ENCODE peak calls at places on chromosomes 3 and 15, in seven cellular contexts. T is AG04450, L is nephron progenitor cell, I is choroid plexus epithelial cell, R is GM13976, E is retinal pigment epithelial cell, B is tibial artery. C is an unnamed sample.

GRCh38 chr3:44576661-44577060 is 8.1 kb upstream of the ZNF660 start:
- DNase-seq in R (no peak), I (no peak), L (no peak), B (no peak), E (no peak), T (no peak), C (no peak)

GRCh38 chr3:108552267-108553159 is 36.7 kb downstream of the CIP2A start:
- DNase-seq in R (peak; percentile 6), I (peak; percentile 75), E (peak; percentile 12), T (peak; percentile 4), B (no peak), L (no peak), C (no peak)

GRCh38 chr15:64894395-64895056 is 17.2 kb upstream of the ANKDD1A start:
- DNase-seq in L (peak; percentile 47), T (no peak), E (no peak), R (peak; percentile 81), I (no peak), B (no peak), C (no peak)

GRCh38 chr3:45123841-45124269 is 22.3 kb downstream of the CDCP1 start:
- DNase-seq in E (no peak), I (peak; percentile 66), T (no peak), L (no peak), R (no peak), B (no peak), C (no peak)

GRCh38 chr3:177284383-177284881 is 87.2 kb upstream of the TBL1XR1 start:
- DNase-seq in B (peak; percentile 48), L (no peak), R (no peak), E (no peak), T (no peak), I (peak; percentile 88), C (peak; percentile 6)

GRCh38 chr15:63473999-63474809 is 30.2 kb upstream of the USP3 start:
- DNase-seq in E (peak; percentile 72), I (peak; percentile 94), B (no peak), L (peak; percentile 46), T (peak; percentile 53), R (peak; percentile 50), C (no peak)

GRCh38 chr3:165837058-165837525 is at the start of gene BCHE:
- DNase-seq in E (no peak), L (peak; percentile 11), T (peak; percentile 42), R (no peak), B (peak; percentile 20), I (peak; percentile 78), C (peak; percentile 33)

GRCh38 chr3:38254872-38255271 is 10.7 kb upstream of the SLC22A13 start:
- DNase-seq in L (no peak), E (no peak), T (no peak), B (no peak), R (no peak), I (no peak), C (no peak)

GRCh38 chr15:68612979-68613740 is 34.4 kb downstream of the CORO2B start:
- DNase-seq in T (no peak), I (peak; percentile 62), E (no peak), R (no peak), B (no peak), L (no peak), C (no peak)

GRCh38 chr3:113947372-113948014 is at the start of gene ZDHHC23:
- DNase-seq in R (peak; percentile 80), L (peak; percentile 76), T (no peak), B (peak; percentile 69), E (no peak), I (peak; percentile 58), C (peak; percentile 22)

GRCh38 chr15:42619641-42620371 is 44.4 kb downstream of the STARD9 start:
- DNase-seq in B (no peak), E (no peak), R (no peak), T (no peak), I (no peak), L (no peak), C (no peak)

GRCh38 chr3:46351646-46352045 is 2.3 kb upstream of the CCR2 start:
- DNase-seq in R (no peak), L (no peak), T (no peak), B (no peak), E (no peak), I (no peak), C (no peak)

GRCh38 chr15:43414196-43414595 is 43.3 kb downstream of the TUBGCP4 start:
- DNase-seq in E (no peak), L (no peak), I (no peak), B (no peak), T (no peak), R (no peak), C (no peak)

GRCh38 chr15:85013785-85014184 is 32.1 kb downstream of the PDE8A start:
- DNase-seq in E (no peak), R (no peak), B (no peak), L (no peak), T (no peak), I (no peak), C (no peak)

GRCh38 chr3:197746801-197747237 is 2.9 kb upstream of the FYTTD1 start:
- DNase-seq in B (no peak), E (no peak), T (no peak), L (no peak), R (no peak), I (peak; percentile 39), C (no peak)

GRCh38 chr15:63073497-63074172 is 31.1 kb downstream of the TPM1 start:
- DNase-seq in R (no peak), L (no peak), B (no peak), E (no peak), T (no peak), I (no peak), C (no peak)

GRCh38 chr15:29936353-29937049 is 114.2 kb upstream of the TJP1 start:
- DNase-seq in L (no peak), I (peak; percentile 84), B (no peak), E (no peak), T (no peak), R (no peak), C (no peak)

GRCh38 chr3:11159421-11159904 is 5.2 kb downstream of the HRH1 start:
- DNase-seq in B (peak; percentile 81), E (no peak), L (no peak), T (peak; percentile 97), R (no peak), I (peak; percentile 83), C (no peak)

GRCh38 chr15:35439291-35439690 is 106.7 kb downstream of the DPH6 start:
- DNase-seq in E (no peak), R (no peak), B (no peak), T (peak; percentile 66), L (no peak), I (peak; percentile 89), C (no peak)

GRCh38 chr15:79844221-79844620 is 52.6 kb downstream of the MTHFS start:
- DNase-seq in R (no peak), T (no peak), L (no peak), I (no peak), B (no peak), E (no peak), C (no peak)

GRCh38 chr3:132652640-132653270 is 6.9 kb downstream of the ACAD11 start:
- DNase-seq in E (no peak), T (no peak), I (peak; percentile 69), L (no peak), B (no peak), R (no peak), C (no peak)

GRCh38 chr3:180447156-180447555 is 154.8 kb upstream of the TTC14 start:
- DNase-seq in R (no peak), B (no peak), I (no peak), E (no peak), L (no peak), T (no peak), C (no peak)

GRCh38 chr3:10232138-10232537 is 16.1 kb upstream of the TATDN2 start:
- DNase-seq in T (no peak), B (no peak), E (no peak), L (no peak), I (no peak), R (peak; percentile 45), C (no peak)

GRCh38 chr3:9402410-9403228 is 5.2 kb downstream of the SETD5 start:
- DNase-seq in T (no peak), R (no peak), I (peak; percentile 69), B (no peak), L (peak; percentile 64), E (no peak), C (peak; percentile 69)

GRCh38 chr3:67142432-67142831 is 144.3 kb downstream of the KBTBD8 start:
- DNase-seq in T (no peak), E (no peak), L (no peak), B (no peak), R (no peak), I (no peak), C (no peak)

GRCh38 chr3:4741404-4742307 is 237.6 kb upstream of the BHLHE40 start:
- DNase-seq in E (peak; percentile 99), R (no peak), L (no peak), B (peak; percentile 79), T (peak; percentile 90), I (peak; percentile 99), C (no peak)

GRCh38 chr3:123750209-123750608 is 133.9 kb downstream of the MYLK start:
- DNase-seq in I (no peak), R (no peak), L (no peak), E (no peak), T (no peak), B (no peak), C (no peak)
- TF ChIP-seq CTCF in I (no peak), R (no peak), L (no peak), E (no peak), T (no peak), B (no peak), C (no peak)

GRCh38 chr15:78362716-78363426 is 22.7 kb downstream of the CRABP1 start:
- DNase-seq in L (no peak), R (no peak), B (no peak), E (no peak), I (no peak), T (no peak), C (no peak)
- TF ChIP-seq CTCF in L (no peak), R (no peak), B (no peak), E (no peak), I (no peak), T (no peak), C (no peak)

GRCh38 chr15:52336530-52336929 is 40.9 kb upstream of the MYO5C start:
- DNase-seq in E (no peak), R (no peak), B (no peak), T (no peak), L (no peak), I (no peak), C (no peak)
- TF ChIP-seq CTCF in E (peak; percentile 15), R (no peak), B (no peak), T (no peak), L (no peak), I (peak; percentile 11), C (peak; percentile 33)

GRCh38 chr3:29850641-29851040 is 569.8 kb downstream of the RBMS3 start:
- DNase-seq in I (peak; percentile 7), E (no peak), L (no peak), T (no peak), R (no peak), B (no peak), C (no peak)

GRCh38 chr3:29852767-29853166 is 571.9 kb downstream of the RBMS3 start:
- DNase-seq in B (no peak), R (no peak), T (no peak), L (no peak), E (no peak), I (no peak), C (no peak)

DNA sequence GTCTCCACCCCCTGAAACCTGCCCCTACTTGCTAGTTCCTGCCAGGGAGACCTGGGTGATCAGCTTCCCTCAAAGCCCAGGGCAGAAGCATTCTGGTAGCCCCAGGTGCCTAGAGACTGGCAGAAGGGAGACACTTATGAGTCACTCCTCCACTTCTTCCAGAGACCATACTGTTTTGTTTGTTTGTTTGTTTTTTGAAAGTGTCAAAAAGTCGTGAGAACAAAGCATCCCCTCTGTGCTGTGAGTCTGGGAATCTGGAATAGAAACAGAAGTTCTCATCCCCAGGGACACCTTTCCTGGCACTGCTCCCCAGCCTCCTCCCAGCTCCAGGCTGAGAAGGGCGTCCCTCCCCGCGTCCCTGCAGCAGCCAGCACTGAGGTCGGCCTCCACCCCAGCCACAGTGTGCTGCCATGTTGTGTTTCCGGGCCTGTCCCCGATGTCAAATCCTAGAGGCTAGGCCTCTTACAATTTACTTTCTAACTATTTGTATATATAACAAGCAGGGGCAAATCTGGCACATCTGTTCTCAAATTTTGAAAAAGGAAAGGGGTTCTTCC is 573.0 kb downstream of the RBMS3 start:
- DNase-seq in T (no peak), E (no peak), R (no peak), B (no peak), I (peak; percentile 5), L (no peak), C (no peak)
- TF ChIP-seq CTCF in T (no peak), E (no peak), R (no peak), B (no peak), I (no peak), L (no peak), C (no peak)

C was measured in neural crest cell.